ENCODE peak calls at places on chromosomes 12 and 14, in four cellular contexts. K is upper lobe of left lung, Z is PC-3, Q is heart right ventricle. V is an unnamed sample.

GRCh38 chr14:79502751-79503148 is 708.6 kb downstream of the DIO2 start:
- DNase-seq in K (no peak), Z (peak), Q (no peak), V (no peak)

GRCh38 chr14:71381814-71382213 is 474.6 kb downstream of the PCNX1 start:
- DNase-seq in K (no peak), Z (no peak), Q (no peak), V (no peak)

GRCh38 chr14:68757618-68758081 is 35.2 kb downstream of the ZFP36L1 start:
- DNase-seq in K (peak), Q (peak), Z (no peak), V (no peak)

GRCh38 chr14:96016761-96017160 is 22.4 kb upstream of the C14orf132 start:
- DNase-seq in K (peak), Q (no peak), Z (no peak), V (no peak)

GRCh38 chr12:29783773-29784666 is at the start of gene TMTC1:
- DNase-seq in K (peak), Z (peak), Q (peak), V (peak)

GRCh38 chr12:42299392-42300308 is 26.2 kb downstream of the ZCRB1 start:
- DNase-seq in Q (no peak), Z (peak), K (no peak), V (no peak)

GRCh38 chr12:40063424-40063823 is 42.5 kb downstream of the SLC2A13 start:
- DNase-seq in K (no peak), Q (peak), Z (no peak), V (no peak)

GRCh38 chr12:701896-702539 is 38.8 kb upstream of the NINJ2 start:
- DNase-seq in Q (no peak), Z (no peak), K (no peak), V (no peak)

GRCh38 chr14:28767851-28768548 is 1.4 kb downstream of the FOXG1 start:
- DNase-seq in Q (no peak), K (no peak), Z (no peak), V (no peak)

GRCh38 chr12:96989916-96990315 is 82.9 kb downstream of the NEDD1 start:
- DNase-seq in K (no peak), Z (peak), Q (no peak), V (no peak)

GRCh38 chr14:54881761-54882401 is 20.7 kb downstream of the GCH1 start:
- DNase-seq in K (no peak), Q (no peak), Z (no peak), V (no peak)

GRCh38 chr14:80705241-80705980 is 236.1 kb downstream of the CEP128 start:
- DNase-seq in Q (no peak), K (no peak), Z (peak), V (no peak)

DNA sequence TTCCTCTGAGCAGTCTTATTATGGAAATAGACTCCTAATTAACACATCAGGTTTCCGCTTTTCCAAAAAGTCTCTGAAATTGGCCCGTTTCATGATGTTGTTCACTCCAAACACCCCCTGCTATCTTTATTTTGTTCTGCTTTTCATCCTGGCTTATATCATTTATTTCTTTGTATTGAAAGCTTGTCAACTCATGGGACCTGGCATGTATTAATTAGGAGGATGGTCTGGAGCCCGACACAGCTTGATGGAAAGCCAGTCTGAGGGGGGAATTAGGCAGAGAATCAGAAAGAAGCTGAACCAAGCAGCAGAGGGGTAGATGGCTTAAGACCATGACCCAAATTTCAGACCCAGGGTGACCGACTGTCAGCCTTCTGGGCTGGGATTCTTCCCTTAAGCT is 233.2 kb downstream of the EFCAB11 start:
- DNase-seq in Q (no peak), Z (no peak), K (no peak), V (no peak)
- TF ChIP-seq CTCF in Q (no peak), Z (no peak), K (no peak), V (no peak)

GRCh38 chr12:49552425-49552824 is 13.6 kb downstream of the KCNH3 start:
- DNase-seq in K (no peak), Q (no peak), Z (no peak), V (no peak)

GRCh38 chr12:49552014-49552413 is 13.2 kb downstream of the KCNH3 start:
- DNase-seq in K (no peak), Q (peak), Z (peak), V (no peak)

GRCh38 chr12:49552899-49553298 is 14.1 kb downstream of the KCNH3 start:
- DNase-seq in Z (no peak), K (no peak), Q (no peak), V (no peak)

GRCh38 chr12:49554266-49554665 is 13.7 kb downstream of the MCRS1 start:
- DNase-seq in Z (no peak), K (no peak), Q (no peak), V (no peak)

GRCh38 chr12:49553512-49554088 is 14.3 kb downstream of the MCRS1 start:
- DNase-seq in K (no peak), Z (peak), Q (no peak), V (no peak)
- TF ChIP-seq CTCF in K (no peak), Z (peak), Q (peak), V (peak)

DNA sequence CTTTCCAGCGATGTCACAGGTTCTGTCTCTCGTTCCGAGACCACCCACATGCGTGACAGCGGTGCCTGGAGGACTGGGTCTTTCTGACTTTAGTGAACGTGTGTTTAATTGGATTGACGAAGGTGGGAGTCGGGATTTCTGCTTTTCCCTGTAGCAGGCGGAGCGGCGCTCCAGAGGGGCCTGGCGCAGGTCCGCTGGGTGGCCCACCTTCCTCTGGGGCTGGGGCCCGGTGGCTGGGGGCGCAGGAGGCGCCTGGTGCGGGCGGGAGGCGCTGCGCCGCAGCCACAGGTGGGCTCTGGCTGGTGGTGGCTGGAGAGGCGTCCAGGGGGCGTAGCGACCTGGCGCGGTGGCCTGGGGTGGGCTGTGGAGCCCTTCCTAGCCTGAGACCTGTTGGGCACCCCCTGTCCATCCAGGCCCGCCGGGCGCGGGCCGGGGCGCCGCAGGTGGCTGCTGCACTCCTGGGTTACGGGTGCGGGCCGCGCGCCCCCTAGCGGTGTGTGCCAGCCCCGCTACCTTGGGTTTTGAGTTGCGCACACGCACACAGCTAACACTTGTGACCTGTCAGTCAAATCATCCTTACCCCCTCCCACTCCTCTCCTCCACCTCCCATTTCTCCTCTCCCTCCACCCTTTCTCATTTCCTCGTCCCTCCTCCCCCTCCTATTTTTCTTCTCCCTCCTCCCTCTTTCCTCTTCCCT is 2.0 kb downstream of the MEG3 start:
- DNase-seq in K (no peak), Q (no peak), Z (peak), V (no peak)
- TF ChIP-seq CTCF in K (no peak), Q (peak), Z (peak), V (no peak)

GRCh38 chr12:124527861-124528561 is 39.4 kb downstream of the NCOR2 start:
- DNase-seq in Z (no peak), Q (no peak), K (no peak), V (no peak)
- TF ChIP-seq CTCF in Z (peak), Q (no peak), K (no peak), V (no peak)

GRCh38 chr12:19681007-19681406 is 241.7 kb downstream of the AEBP2 start:
- DNase-seq in Q (no peak), K (no peak), Z (no peak), V (no peak)
- TF ChIP-seq CTCF in Q (no peak), K (no peak), Z (no peak), V (no peak)